ENCODE peak calls at places on chromosome 18, in four cellular contexts. X, Z, H and F are unnamed samples.
A peak's percentile ranks its signal among the peaks of the same experiment; 100 is the strongest.

GRCh38 chr18:45266023-45266422 is 349.3 kb upstream of the SLC14A2 start:
- DNase-seq in Z (no peak), H (no peak), X (no peak), F (no peak)

GRCh38 chr18:23032030-23032582 is 99.0 kb downstream of the RBBP8 start:
- DNase-seq in Z (peak; percentile 25), X (no peak), H (no peak), F (no peak)

GRCh38 chr18:70490008-70490933 is 201.4 kb downstream of the SOCS6 start:
- DNase-seq in X (peak; percentile 54), H (no peak), Z (peak; percentile 34), F (peak; percentile 26)

GRCh38 chr18:3411854-3412268 is 38.1 kb upstream of the TGIF1 start:
- DNase-seq in Z (peak; percentile 7), X (no peak), H (peak; percentile 39), F (no peak)

GRCh38 chr18:26874283-26874682 is 8.8 kb upstream of the AQP4 start:
- DNase-seq in X (no peak), H (no peak), Z (no peak), F (no peak)

GRCh38 chr18:31246460-31246859 is 71.5 kb upstream of the DSG1 start:
- DNase-seq in Z (no peak), X (no peak), H (no peak), F (no peak)

GRCh38 chr18:74289137-74289536 is 2.6 kb downstream of the CYB5A start:
- DNase-seq in Z (no peak), X (no peak), H (no peak), F (no peak)

GRCh38 chr18:3264362-3264761 is 2.4 kb downstream of the MYL12B start:
- DNase-seq in H (no peak), X (no peak), Z (no peak), F (no peak)

GRCh38 chr18:6628189-6628588 is 101.3 kb upstream of the ARHGAP28 start:
- DNase-seq in H (no peak), X (no peak), Z (no peak), F (no peak)

GRCh38 chr18:63131106-63131943 is 188.2 kb downstream of the BCL2 start:
- DNase-seq in H (no peak), Z (peak; percentile 17), X (peak; percentile 16), F (peak; percentile 6)

GRCh38 chr18:55048892-55049291 is 89.6 kb upstream of the CCDC68 start:
- DNase-seq in X (no peak), H (no peak), Z (no peak), F (no peak)

GRCh38 chr18:45755936-45756335 is 32.0 kb downstream of the SLC14A1 start:
- DNase-seq in Z (peak; percentile 55), X (no peak), H (no peak), F (peak; percentile 65)

GRCh38 chr18:74029161-74029560 is 118.5 kb downstream of the FBXO15 start:
- DNase-seq in H (no peak), X (no peak), Z (no peak), F (no peak)

GRCh38 chr18:23238152-23238531 is 102.9 kb downstream of the CABLES1 start:
- DNase-seq in Z (peak; percentile 73), H (no peak), X (no peak), F (peak; percentile 64)

GRCh38 chr18:31983020-31983419 is 35.6 kb upstream of the RNF125 start:
- DNase-seq in X (no peak), Z (no peak), H (no peak), F (no peak)

GRCh38 chr18:79200546-79201268 is 131.5 kb downstream of the ATP9B start:
- DNase-seq in X (no peak), Z (peak; percentile 37), H (no peak), F (no peak)

GRCh38 chr18:8998481-8999217 is 103.8 kb upstream of the NDUFV2 start:
- DNase-seq in Z (no peak), X (no peak), H (no peak), F (no peak)

GRCh38 chr18:45370190-45371010 is 244.9 kb upstream of the SLC14A2 start:
- DNase-seq in X (no peak), H (no peak), Z (no peak), F (no peak)

GRCh38 chr18:3402962-3403585 is 46.9 kb upstream of the TGIF1 start:
- DNase-seq in H (no peak), Z (peak; percentile 15), X (no peak), F (no peak)

GRCh38 chr18:22282311-22283235 is 113.2 kb downstream of the GATA6 start:
- DNase-seq in H (no peak), Z (peak; percentile 64), X (no peak), F (no peak)

GRCh38 chr18:9506046-9506792 is 30.9 kb downstream of the RALBP1 start:
- DNase-seq in X (no peak), H (no peak), Z (peak; percentile 43), F (peak; percentile 27)

GRCh38 chr18:34709631-34710429 is at the start of gene DTNA:
- DNase-seq in Z (peak; percentile 76), X (peak; percentile 29), H (no peak), F (peak; percentile 2)

GRCh38 chr18:8359481-8359880 is 249.8 kb upstream of the RAB12 start:
- DNase-seq in H (no peak), Z (no peak), X (no peak), F (no peak)

GRCh38 chr18:76911440-76911839 is 89.1 kb downstream of the ZNF236 start:
- DNase-seq in Z (no peak), X (no peak), H (no peak), F (no peak)

GRCh38 chr18:35979112-35979511 is 6.6 kb downstream of the RMP24 start:
- DNase-seq in X (no peak), Z (no peak), H (no peak), F (no peak)

GRCh38 chr18:25310045-25310444 is 41.9 kb downstream of the ZNF521 start:
- DNase-seq in Z (peak; percentile 74), X (no peak), H (no peak), F (peak; percentile 7)

GRCh38 chr18:73785276-73785675 is 362.4 kb downstream of the FBXO15 start:
- DNase-seq in X (no peak), H (no peak), Z (no peak), F (no peak)

GRCh38 chr18:11923454-11923853 is 15.3 kb upstream of the MPPE1 start:
- DNase-seq in X (no peak), Z (no peak), H (no peak), F (no peak)

GRCh38 chr18:8424917-8425725 is 184.1 kb upstream of the RAB12 start:
- DNase-seq in Z (peak; percentile 86), H (no peak), X (no peak), F (peak; percentile 87)

GRCh38 chr18:49247786-49248185 is 212.7 kb downstream of the DYM start:
- DNase-seq in H (no peak), Z (no peak), X (no peak), F (no peak)

GRCh38 chr18:29711931-29712330 is 1330.6 kb downstream of the DSC3 start:
- DNase-seq in X (no peak), Z (peak; percentile 2), H (no peak), F (no peak)

GRCh38 chr18:75638223-75638596 is 210.7 kb upstream of the SMIM21 start:
- DNase-seq in Z (peak; percentile 55), H (no peak), X (no peak), F (peak; percentile 33)